ENCODE peak calls at places on chromosomes 16 and 17, in six cellular contexts. F is GM23338, S is WTC11, U is HepG2, Q is GM12878, I is H1. E is an unnamed sample.

GRCh38 chr17:40058151-40058784 is 4.1 kb upstream of the MED24 start:
- DNase-seq in F (no peak), S (no peak), U (no peak), Q (no peak), I (no peak), E (no peak)

GRCh38 chr17:27980035-27980434 is 62.4 kb upstream of the NLK start:
- DNase-seq in F (no peak), S (no peak), U (no peak), Q (no peak), I (no peak), E (no peak)

GRCh38 chr17:73192894-73193701 is at the start of gene COG1:
- DNase-seq in F (peak; percentile 95), S (peak; percentile 82), U (peak; percentile 81), Q (no peak), I (peak; percentile 80), E (peak; percentile 96)

GRCh38 chr17:60154616-60155426 is 5.0 kb downstream of the CA4 start:
- DNase-seq in F (peak; percentile 2), S (no peak), U (no peak), Q (no peak), I (no peak), E (no peak)

GRCh38 chr16:31094088-31094423 is 541 bp downstream of the VKORC1 start:
- DNase-seq in F (peak; percentile 62), S (peak; percentile 32), U (no peak), Q (no peak), I (no peak), E (no peak)

GRCh38 chr17:40015005-40015997 is at the start of gene CSF3:
- DNase-seq in F (no peak), S (no peak), U (peak; percentile 51), Q (no peak), I (no peak), E (no peak)

GRCh38 chr16:54241525-54241924 is 45.1 kb downstream of the IRX3 start:
- DNase-seq in F (peak; percentile 12), S (no peak), U (no peak), Q (no peak), I (no peak), E (no peak)

GRCh38 chr17:336110-337021 is 16.2 kb downstream of the RPH3AL start:
- DNase-seq in F (no peak), S (no peak), U (no peak), Q (no peak), I (no peak), E (no peak)

GRCh38 chr16:49019826-49020401 is 261.7 kb downstream of the CBLN1 start:
- DNase-seq in F (no peak), S (no peak), U (no peak), Q (no peak), I (peak; percentile 35), E (no peak)

GRCh38 chr16:55515110-55515509 is 6.2 kb downstream of the LPCAT2 start:
- DNase-seq in F (no peak), S (no peak), U (no peak), Q (no peak), I (no peak), E (no peak)

GRCh38 chr16:59880626-59881025 is 1146.5 kb upstream of the GOT2 start:
- DNase-seq in F (no peak), S (no peak), U (no peak), Q (no peak), I (no peak), E (no peak)

GRCh38 chr17:39622380-39623006 is 4.3 kb upstream of the PPP1R1B start:
- DNase-seq in F (peak; percentile 21), S (no peak), U (no peak), Q (no peak), I (no peak), E (no peak)

GRCh38 chr16:89842471-89843408 is 14.5 kb downstream of the SPIRE2 start:
- DNase-seq in F (no peak), S (no peak), U (peak; percentile 87), Q (no peak), I (no peak), E (no peak)

GRCh38 chr17:59167571-59168001 is 12.0 kb downstream of the PRR11 start:
- DNase-seq in F (no peak), S (no peak), U (no peak), Q (no peak), I (no peak), E (no peak)

GRCh38 chr17:78345172-78345571 is 14.7 kb downstream of the SOCS3 start:
- DNase-seq in F (no peak), S (no peak), U (no peak), Q (no peak), I (no peak), E (no peak)

GRCh38 chr17:63702616-63703015 is 2.7 kb upstream of the LIMD2 start:
- DNase-seq in F (no peak), S (no peak), U (no peak), Q (no peak), I (no peak), E (no peak)

GRCh38 chr17:47692895-47693666 is 880 bp upstream of the TBKBP1 start:
- DNase-seq in F (peak; percentile 43), S (no peak), U (no peak), Q (no peak), I (no peak), E (no peak)

GRCh38 chr17:58331815-58332719 is 3.5 kb upstream of the TSPOAP1 start:
- DNase-seq in F (no peak), S (peak; percentile 8), U (no peak), Q (peak; percentile 92), I (no peak), E (peak; percentile 92)

GRCh38 chr17:57480438-57481196 is 224.3 kb downstream of the MSI2 start:
- DNase-seq in F (no peak), S (no peak), U (peak; percentile 31), Q (no peak), I (no peak), E (peak; percentile 31)

GRCh38 chr17:38557836-38558750 is 47.7 kb downstream of the SRCIN1 start:
- DNase-seq in F (peak; percentile 98), S (peak; percentile 96), U (peak; percentile 89), Q (peak; percentile 50), I (peak; percentile 97), E (peak; percentile 94)

GRCh38 chr17:38558751-38559024 is 47.1 kb downstream of the SRCIN1 start:
- DNase-seq in F (peak; percentile 42), S (no peak), U (no peak), Q (no peak), I (no peak), E (no peak)

GRCh38 chr17:38560503-38561318 is 45.0 kb downstream of the SRCIN1 start:
- DNase-seq in F (peak; percentile 62), S (no peak), U (no peak), Q (no peak), I (no peak), E (no peak)

GRCh38 chr17:38559880-38560230 is 45.9 kb downstream of the SRCIN1 start:
- DNase-seq in F (no peak), S (no peak), U (no peak), Q (no peak), I (no peak), E (no peak)

DNA sequence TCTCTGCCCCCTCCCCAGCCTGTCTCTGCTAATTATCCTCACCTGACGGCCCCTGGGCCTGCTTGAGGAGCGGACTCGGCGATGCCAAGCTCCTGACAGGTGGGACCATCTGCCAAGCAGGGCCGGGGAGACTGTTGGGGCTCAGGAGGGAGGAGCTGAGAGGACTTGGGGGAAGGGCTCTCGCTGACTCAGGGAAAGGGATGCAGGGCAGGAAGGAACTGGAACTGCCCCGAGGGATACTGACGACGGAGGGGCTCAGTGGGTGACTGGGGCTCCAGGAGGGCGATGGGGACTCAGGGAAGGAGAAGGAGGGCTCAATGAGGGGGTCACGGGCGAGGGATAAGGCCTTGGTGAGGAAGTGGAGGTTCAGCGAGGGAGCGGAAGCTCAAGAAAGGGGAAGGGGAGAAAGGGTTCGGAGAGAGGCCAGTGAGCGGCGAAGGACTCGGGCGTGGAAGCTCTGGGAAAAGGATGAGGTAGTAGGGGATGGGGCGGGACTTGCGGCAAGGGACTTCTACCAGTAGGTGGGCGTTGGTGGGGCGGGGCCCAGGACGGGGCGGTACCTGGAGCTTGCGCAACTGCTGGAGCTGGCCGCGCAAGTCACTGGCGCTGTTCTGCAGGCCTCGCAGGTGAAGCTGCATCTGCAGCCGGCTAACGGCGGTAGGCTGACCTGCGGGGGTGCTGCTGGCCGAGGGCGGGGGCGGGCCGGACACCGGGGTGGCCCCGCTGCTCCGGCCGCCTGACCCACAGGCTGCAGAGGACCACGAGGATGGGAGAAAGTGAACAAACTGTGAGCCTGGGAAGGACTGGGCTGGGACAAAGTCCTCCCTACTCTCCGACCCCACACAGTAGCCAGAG is 46.5 kb downstream of the SRCIN1 start:
- DNase-seq in F (peak; percentile 97), S (peak; percentile 98), U (peak; percentile 86), Q (peak; percentile 47), I (peak; percentile 94), E (peak; percentile 96)
- TF ChIP-seq CREB1 in F (no peak), S (no peak), U (no peak), Q (no peak), I (peak; percentile 45), E (no peak)

DNA sequence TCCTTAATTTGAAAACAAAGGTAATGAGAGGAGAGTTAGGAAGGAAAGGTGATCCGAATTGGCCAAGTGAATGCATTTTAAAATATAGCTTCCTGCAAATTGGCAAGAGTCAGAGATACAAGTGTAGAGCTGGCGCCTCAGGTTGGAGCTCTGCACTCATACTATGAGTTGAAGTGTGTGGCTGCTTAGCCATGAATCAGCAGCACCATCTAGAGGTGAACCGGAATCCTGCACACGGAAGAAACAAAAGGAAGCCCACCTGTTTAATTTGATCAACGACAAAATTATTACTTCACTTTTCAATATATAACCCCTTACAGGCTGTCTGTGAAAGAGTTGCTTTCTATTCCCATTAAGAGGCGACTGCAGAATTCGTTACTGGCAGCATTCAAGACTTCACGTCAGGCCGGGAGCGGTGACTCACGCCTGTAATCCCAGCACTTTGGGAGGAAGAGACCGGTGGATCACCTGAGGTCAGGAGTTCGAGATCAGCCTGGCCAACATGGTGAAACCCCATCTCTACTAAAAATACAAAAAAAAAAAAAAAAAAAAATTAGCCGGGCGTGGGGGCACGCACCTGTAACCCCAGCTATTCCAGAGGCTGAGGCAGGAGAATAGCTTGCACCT is 1253.7 kb upstream of the CDH8 start:
- DNase-seq in F (peak; percentile 80), S (peak; percentile 69), U (peak; percentile 44), Q (no peak), I (peak; percentile 77), E (peak; percentile 14)
- TF ChIP-seq CREB1 in F (no peak), S (no peak), U (no peak), Q (no peak), I (no peak), E (no peak)

GRCh38 chr16:71297252-71297651 is 8.1 kb upstream of the CMTR2 start:
- DNase-seq in F (no peak), S (no peak), U (no peak), Q (no peak), I (no peak), E (no peak)
- TF ChIP-seq CREB1 in F (no peak), S (no peak), U (no peak), Q (no peak), I (no peak), E (no peak)

GRCh38 chr17:76572201-76572910 is 13.3 kb downstream of the ST6GALNAC2 start:
- DNase-seq in F (no peak), S (no peak), U (no peak), Q (no peak), I (no peak), E (no peak)

GRCh38 chr17:76570877-76571471 is 14.7 kb downstream of the ST6GALNAC2 start:
- DNase-seq in F (no peak), S (no peak), U (peak; percentile 50), Q (no peak), I (no peak), E (no peak)

GRCh38 chr17:76574166-76574565 is 11.5 kb downstream of the ST6GALNAC2 start:
- DNase-seq in F (no peak), S (no peak), U (no peak), Q (no peak), I (no peak), E (no peak)

GRCh38 chr17:76575570-76575969 is 10.1 kb downstream of the ST6GALNAC2 start:
- DNase-seq in F (no peak), S (no peak), U (no peak), Q (no peak), I (no peak), E (no peak)

GRCh38 chr17:76573096-76573495 is 12.6 kb downstream of the ST6GALNAC2 start:
- DNase-seq in F (no peak), S (no peak), U (no peak), Q (no peak), I (no peak), E (no peak)
- TF ChIP-seq CREB1 in F (no peak), S (no peak), U (no peak), Q (no peak), I (no peak), E (no peak)